ENCODE peak calls at places on chromosomes 1 and 21, in four cellular contexts. F is AG04449, S is cardiac fibroblast, W is Panc1. M is an unnamed sample.

GRCh38 chr1:29900727-29901126 is 664.4 kb downstream of the PTPRU start:
- DNase-seq in F (no peak), S (no peak), W (no peak), M (no peak)

GRCh38 chr1:109788695-109789521 is 25.2 kb upstream of the EPS8L3 start:
- DNase-seq in F (no peak), S (no peak), W (no peak), M (peak; percentile 44)

GRCh38 chr1:24742090-24742938 is 2.9 kb upstream of the CLIC4 start:
- DNase-seq in F (peak; percentile 84), S (peak; percentile 53), W (no peak), M (no peak)

GRCh38 chr1:200724064-200724463 is 14.6 kb upstream of the CAMSAP2 start:
- DNase-seq in F (no peak), S (no peak), W (peak; percentile 46), M (no peak)

GRCh38 chr1:239914827-239915231 is 176.9 kb upstream of the FMN2 start:
- DNase-seq in F (peak; percentile 86), S (peak; percentile 73), W (no peak), M (no peak)

GRCh38 chr1:235960799-235961198 is 94.1 kb upstream of the LYST start:
- DNase-seq in F (no peak), S (no peak), W (no peak), M (no peak)

GRCh38 chr1:186812560-186812959 is 16.2 kb upstream of the PLA2G4A start:
- DNase-seq in F (peak; percentile 96), S (peak; percentile 95), W (no peak), M (no peak)

GRCh38 chr21:35511298-35512162 is 462.4 kb upstream of the RUNX1 start:
- DNase-seq in F (no peak), S (peak; percentile 88), W (no peak), M (no peak)

GRCh38 chr1:92820024-92820423 is 11.8 kb upstream of the RPL5 start:
- DNase-seq in F (no peak), S (peak; percentile 44), W (no peak), M (no peak)

GRCh38 chr1:3548156-3548893 is 63.0 kb downstream of the MEGF6 start:
- DNase-seq in F (no peak), S (peak; percentile 63), W (no peak), M (no peak)

GRCh38 chr1:100539836-100540536 is 2.0 kb downstream of the GPR88 start:
- DNase-seq in F (no peak), S (peak; percentile 23), W (no peak), M (no peak)

GRCh38 chr1:214229736-214230135 is 51.2 kb upstream of the SMYD2 start:
- DNase-seq in F (no peak), S (no peak), W (no peak), M (no peak)

GRCh38 chr1:12556368-12556930 is 61.6 kb downstream of the DHRS3 start:
- DNase-seq in F (peak; percentile 97), S (peak; percentile 38), W (no peak), M (peak; percentile 23)

GRCh38 chr1:193767891-193768290 is 581.5 kb upstream of the B3GALT2 start:
- DNase-seq in F (no peak), S (no peak), W (no peak), M (no peak)

GRCh38 chr1:78511334-78511733 is 20.6 kb downstream of the PTGFR start:
- DNase-seq in F (no peak), S (no peak), W (no peak), M (no peak)

GRCh38 chr1:228353601-228354371 is 52.8 kb downstream of the TRIM11 start:
- DNase-seq in F (no peak), S (no peak), W (no peak), M (no peak)

GRCh38 chr21:37868896-37869295 is 47.4 kb downstream of the KCNJ6 start:
- DNase-seq in F (no peak), S (peak; percentile 78), W (no peak), M (no peak)

GRCh38 chr1:6367381-6368007 is 26.1 kb downstream of the ACOT7 start:
- DNase-seq in F (no peak), S (peak; percentile 67), W (no peak), M (peak; percentile 60)

GRCh38 chr1:33902486-33903209 is 38.8 kb downstream of the HMGB4 start:
- DNase-seq in F (no peak), S (no peak), W (no peak), M (no peak)

GRCh38 chr1:243962541-243962940 is 88.5 kb upstream of the ZBTB18 start:
- DNase-seq in F (no peak), S (no peak), W (no peak), M (no peak)

GRCh38 chr1:55286851-55287602 is 71.9 kb upstream of the USP24 start:
- DNase-seq in F (no peak), S (peak; percentile 44), W (no peak), M (no peak)

GRCh38 chr1:55289614-55290013 is 74.5 kb upstream of the USP24 start:
- DNase-seq in F (no peak), S (no peak), W (no peak), M (no peak)

GRCh38 chr1:55289042-55289441 is 73.9 kb upstream of the USP24 start:
- DNase-seq in F (no peak), S (no peak), W (no peak), M (no peak)

GRCh38 chr1:55288245-55288644 is 73.1 kb upstream of the USP24 start:
- DNase-seq in F (no peak), S (peak; percentile 92), W (no peak), M (no peak)

DNA sequence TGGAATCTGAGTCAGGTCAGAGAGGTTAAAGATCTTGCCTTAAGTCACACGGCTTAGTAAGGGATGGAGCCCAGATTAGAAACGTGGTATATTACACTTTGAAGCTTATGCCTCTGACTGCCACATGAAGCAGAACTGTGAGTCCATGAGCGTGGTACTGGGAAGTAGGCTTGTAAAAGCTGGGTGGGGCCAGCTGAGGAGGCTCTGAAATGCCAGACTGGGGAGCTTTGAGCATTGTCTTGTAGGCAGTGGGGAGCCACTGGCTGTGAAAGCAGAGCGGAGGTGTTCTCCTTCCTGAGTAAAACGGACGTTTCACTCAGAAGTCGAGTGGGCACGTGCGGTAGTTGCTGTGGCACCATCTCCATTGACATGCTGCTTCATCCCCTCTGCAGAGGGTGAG is 72.6 kb upstream of the USP24 start:
- DNase-seq in F (no peak), S (peak; percentile 28), W (no peak), M (no peak)
- H3K4me3 ChIP-seq in F (no peak overlapping the region), S (no peak overlapping the region), W (no peak overlapping the region), M (no peak overlapping the region)

GRCh38 chr1:179129702-179130473 is 48.0 kb downstream of the TOR3A start:
- DNase-seq in F (no peak), S (peak; percentile 49), W (no peak), M (no peak)
- H3K4me3 ChIP-seq in F (no peak overlapping the region), S (no peak overlapping the region), W (peak overlapping the region; percentile 35), M (no peak overlapping the region)

GRCh38 chr1:117371436-117372151 is 4.3 kb downstream of the MAN1A2 start:
- DNase-seq in F (no peak), S (peak; percentile 62), W (no peak), M (no peak)

GRCh38 chr1:117372863-117373412 is 5.7 kb downstream of the MAN1A2 start:
- DNase-seq in F (no peak), S (peak; percentile 28), W (no peak), M (no peak)

GRCh38 chr1:117370509-117370908 is 3.3 kb downstream of the MAN1A2 start:
- DNase-seq in F (no peak), S (no peak), W (no peak), M (no peak)

GRCh38 chr1:117375327-117375726 is 8.1 kb downstream of the MAN1A2 start:
- DNase-seq in F (no peak), S (no peak), W (no peak), M (no peak)

GRCh38 chr1:117373932-117374331 is 6.7 kb downstream of the MAN1A2 start:
- DNase-seq in F (no peak), S (no peak), W (no peak), M (no peak)
- H3K4me3 ChIP-seq in F (no peak overlapping the region), S (no peak overlapping the region), W (no peak overlapping the region), M (no peak overlapping the region)

DNA sequence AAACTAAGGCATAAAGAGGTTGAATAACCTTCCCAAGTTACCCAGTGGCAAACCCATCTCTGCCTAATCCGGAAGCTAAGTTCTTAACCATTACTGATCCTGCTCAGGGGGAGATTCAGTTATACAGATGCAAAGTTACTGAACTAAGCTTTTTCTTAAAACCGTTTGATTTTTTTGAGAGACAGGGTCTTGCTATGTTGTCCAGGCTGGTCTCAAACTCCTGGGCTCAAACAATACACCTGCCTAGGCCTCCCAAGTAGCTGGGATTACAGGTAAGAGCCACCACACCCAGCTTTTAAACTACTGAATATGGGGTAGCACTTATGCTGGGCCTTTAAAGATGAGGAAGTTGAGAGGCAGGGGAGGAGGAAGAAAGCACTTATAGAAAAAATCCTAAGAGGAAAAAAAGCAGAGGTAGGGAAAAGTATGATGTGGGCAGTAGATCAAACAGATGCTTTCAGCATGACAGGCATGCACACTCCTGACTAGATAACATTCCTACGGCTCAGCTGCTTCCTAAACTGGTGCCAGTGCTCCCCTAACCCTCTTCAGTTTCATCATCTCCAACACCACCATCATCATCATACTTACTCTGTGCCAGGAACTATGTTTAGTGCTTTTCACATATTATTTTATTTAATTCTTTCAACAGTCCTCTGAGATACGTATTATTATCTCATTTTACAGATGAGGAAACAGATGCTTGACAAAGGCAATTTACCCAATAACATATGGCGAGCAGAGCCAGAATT is 5.8 kb downstream of the PAFAH2 start:
- DNase-seq in F (no peak), S (peak; percentile 33), W (no peak), M (no peak)
- H3K4me3 ChIP-seq in F (no peak overlapping the region), S (no peak overlapping the region), W (no peak overlapping the region), M (no peak overlapping the region)

DNA sequence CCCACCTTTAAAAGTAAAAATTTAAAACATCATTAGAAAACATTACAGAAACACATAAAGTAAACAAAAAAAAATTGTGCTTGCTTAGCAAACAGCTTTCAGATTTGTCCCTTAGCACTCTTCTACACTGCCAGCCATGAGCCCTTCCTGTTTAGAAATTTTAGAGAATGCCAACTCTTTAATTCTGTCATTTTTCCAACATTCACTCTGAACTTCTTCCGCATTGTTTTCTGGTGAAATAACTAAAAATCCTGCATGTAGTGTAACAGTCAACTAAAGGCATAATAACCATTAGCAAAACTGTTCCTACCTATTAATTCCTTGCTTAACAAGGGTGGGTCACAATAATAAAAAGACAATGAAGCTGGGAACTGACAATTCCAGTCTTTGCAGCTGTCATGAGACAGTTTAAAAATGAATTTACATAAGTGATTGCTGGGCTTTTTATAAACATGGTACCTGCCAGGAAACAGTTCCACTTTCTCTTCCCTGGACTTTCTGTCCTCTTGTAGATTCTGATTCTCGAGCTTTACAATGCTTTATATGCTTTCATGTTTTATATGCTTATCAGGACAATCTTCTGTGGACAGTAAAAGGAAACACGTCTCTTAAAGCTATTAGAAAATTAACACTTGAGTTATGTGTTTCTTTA is 19.0 kb downstream of the GNG12 start:
- DNase-seq in F (no peak), S (peak; percentile 47), W (no peak), M (no peak)
- H3K4me3 ChIP-seq in F (no peak overlapping the region), S (no peak overlapping the region), W (no peak overlapping the region), M (no peak overlapping the region)

GRCh38 chr1:203478231-203478630 is 2.6 kb downstream of the PRELP start:
- DNase-seq in F (no peak), S (no peak), W (no peak), M (no peak)
- H3K4me3 ChIP-seq in F (no peak overlapping the region), S (no peak overlapping the region), W (no peak overlapping the region), M (no peak overlapping the region)